ENCODE peak calls at places on chromosomes 11 and 22, in seven cellular contexts. P is H9, E is progenitor cell of endocrine pancreas, T is astrocyte of the cerebellum, Z is KG1, R is esophagus muscularis mucosa, A is cardiac fibroblast. D is an unnamed sample.
A peak's percentile ranks its signal among the peaks of the same experiment; 100 is the strongest.

GRCh38 chr11:79244175-79244804 is 196.5 kb downstream of the TENM4 start:
- DNase-seq in T (peak; percentile 79), E (no peak), A (peak; percentile 95), P (no peak), R (no peak), Z (no peak), D (peak; percentile 85)

GRCh38 chr11:131811380-131811779 is 441.0 kb downstream of the NTM start:
- DNase-seq in A (peak; percentile 18), Z (no peak), T (no peak), E (no peak), P (no peak), R (peak; percentile 29), D (no peak)

GRCh38 chr22:43880743-43881055 is 11.1 kb downstream of the PNPLA5 start:
- DNase-seq in T (no peak), E (no peak), Z (no peak), R (no peak), A (no peak), P (peak; percentile 20), D (no peak)

GRCh38 chr11:12248330-12248729 is 129.0 kb upstream of the PARVA start:
- DNase-seq in A (no peak), E (peak; percentile 48), R (no peak), T (no peak), Z (no peak), P (no peak), D (no peak)

GRCh38 chr11:38582151-38582550 is 1984.1 kb upstream of the RAG2 start:
- DNase-seq in T (peak; percentile 9), Z (no peak), A (no peak), R (no peak), E (no peak), P (no peak), D (no peak)

GRCh38 chr11:12042215-12042676 is 33.8 kb upstream of the DKK3 start:
- DNase-seq in P (no peak), T (peak; percentile 76), A (peak; percentile 98), Z (no peak), R (no peak), E (no peak), D (peak; percentile 89)

GRCh38 chr22:24937114-24937513 is 9.4 kb downstream of the LHFPL7 start:
- DNase-seq in Z (no peak), R (no peak), T (no peak), P (peak; percentile 44), A (peak; percentile 60), E (no peak), D (no peak)

GRCh38 chr11:68950268-68950667 is 30.5 kb downstream of the MRGPRD start:
- DNase-seq in P (peak; percentile 66), Z (no peak), A (peak; percentile 30), R (no peak), T (no peak), E (no peak), D (no peak)

GRCh38 chr11:33585564-33585963 is 115.1 kb downstream of the C11orf91 start:
- DNase-seq in A (no peak), Z (no peak), T (no peak), R (no peak), E (no peak), P (no peak), D (no peak)

GRCh38 chr11:74024630-74025029 is 15.7 kb upstream of the UCP3 start:
- DNase-seq in R (peak; percentile 93), A (peak; percentile 94), Z (no peak), E (no peak), T (peak; percentile 13), P (no peak), D (peak; percentile 59)

GRCh38 chr22:17369553-17370035 is 334 bp downstream of the CECR2 start:
- DNase-seq in P (peak; percentile 56), T (no peak), Z (no peak), E (peak; percentile 51), R (no peak), A (peak; percentile 52), D (no peak)

D was measured in AG04450.